ENCODE peak calls at places on chromosomes 16 and 17, in ten cellular contexts. G, Q, I, H, X, N, M, O, L and Z are unnamed samples.

GRCh38 chr16:19294156-19294649 is 8.7 kb downstream of the CLEC19A start:
- DNase-seq in G (no peak), Q (no peak), I (peak; percentile 1), H (peak; percentile 3), X (peak; percentile 57), N (peak; percentile 21), M (no peak), O (no peak), L (no peak), Z (no peak)

GRCh38 chr17:34201225-34201624 is 53.9 kb upstream of the CCL2 start:
- DNase-seq in G (no peak), Q (peak; percentile 18), I (no peak), H (no peak), X (no peak), N (no peak), M (no peak), O (no peak), L (no peak), Z (no peak)

GRCh38 chr17:67801626-67802175 is 23.6 kb upstream of the BPTF start:
- DNase-seq in G (peak; percentile 61), Q (no peak), I (no peak), H (no peak), X (no peak), N (no peak), M (no peak), O (no peak), L (no peak), Z (no peak)

GRCh38 chr17:28960256-28961106 is 9.2 kb upstream of the PHF12 start:
- DNase-seq in G (no peak), Q (no peak), I (no peak), H (no peak), X (no peak), N (no peak), M (no peak), O (no peak), L (no peak), Z (no peak)

GRCh38 chr17:18981642-18982424 is 22.7 kb downstream of the FAM83G start:
- DNase-seq in G (no peak), Q (peak; percentile 82), I (peak; percentile 51), H (peak; percentile 67), X (no peak), N (peak; percentile 54), M (peak; percentile 92), O (no peak), L (peak; percentile 73), Z (no peak)

GRCh38 chr17:18247613-18248001 is 10.9 kb downstream of the FLII start:
- DNase-seq in G (no peak), Q (no peak), I (no peak), H (no peak), X (no peak), N (no peak), M (peak; percentile 62), O (no peak), L (no peak), Z (no peak)

GRCh38 chr16:9049241-9049640 is 42.2 kb upstream of the HAPSTR1 start:
- DNase-seq in G (no peak), Q (peak; percentile 97), I (peak; percentile 39), H (peak; percentile 84), X (no peak), N (peak; percentile 58), M (no peak), O (no peak), L (peak; percentile 58), Z (no peak)

GRCh38 chr16:14018848-14019247 is 52.3 kb upstream of the MRTFB start:
- DNase-seq in G (no peak), Q (no peak), I (no peak), H (no peak), X (no peak), N (no peak), M (no peak), O (no peak), L (no peak), Z (no peak)

GRCh38 chr16:57601801-57602478 is 26.5 kb upstream of the ADGRG1 start:
- DNase-seq in G (no peak), Q (no peak), I (no peak), H (peak; percentile 73), X (no peak), N (no peak), M (no peak), O (peak; percentile 48), L (no peak), Z (no peak)

GRCh38 chr16:69565611-69566436 is at the start of gene NFAT5:
- DNase-seq in G (peak; percentile 98), Q (peak; percentile 74), I (peak; percentile 91), H (peak; percentile 83), X (peak; percentile 86), N (peak; percentile 86), M (peak; percentile 92), O (peak; percentile 92), L (peak; percentile 83), Z (no peak)

GRCh38 chr16:84548508-84548907 is 44.0 kb upstream of the MEAK7 start:
- DNase-seq in G (no peak), Q (no peak), I (no peak), H (no peak), X (no peak), N (no peak), M (no peak), O (no peak), L (no peak), Z (no peak)

GRCh38 chr16:53504161-53504663 is 1.2 kb upstream of the AKTIP start:
- DNase-seq in G (no peak), Q (peak; percentile 31), I (peak; percentile 84), H (peak; percentile 60), X (peak; percentile 69), N (peak; percentile 72), M (peak; percentile 36), O (no peak), L (peak; percentile 83), Z (no peak)

GRCh38 chr16:30470170-30470512 is 2.4 kb upstream of the ITGAL start:
- DNase-seq in G (no peak), Q (no peak), I (no peak), H (no peak), X (no peak), N (no peak), M (no peak), O (no peak), L (no peak), Z (no peak)
- H3K4me3 ChIP-seq in G (no peak overlapping the region), Q (no peak overlapping the region), I (no peak overlapping the region), H (no peak overlapping the region), X (no peak overlapping the region), N (no peak overlapping the region), M (no peak overlapping the region), O (no peak overlapping the region), L (no peak overlapping the region), Z (no peak overlapping the region)

DNA sequence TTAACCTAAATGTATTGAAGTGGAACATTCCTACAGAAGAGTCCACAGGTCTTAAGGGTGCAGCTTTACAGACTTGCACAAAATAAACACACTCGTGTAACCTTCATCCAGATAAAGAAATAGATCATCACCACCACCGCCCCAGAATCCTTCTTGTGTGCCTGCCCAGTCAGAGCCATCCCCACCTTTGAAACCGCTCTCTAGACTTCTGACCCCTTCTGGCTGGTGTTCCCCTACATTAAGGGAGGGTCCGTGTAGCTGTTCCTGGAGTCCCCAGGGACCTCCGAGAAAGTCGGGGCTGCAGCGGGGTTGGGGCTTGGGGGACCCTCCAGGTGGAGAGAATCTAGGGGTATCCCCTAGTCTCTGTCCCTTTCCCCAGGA is 9.4 kb downstream of the TBX4 start:
- DNase-seq in G (no peak), Q (no peak), I (no peak), H (no peak), X (no peak), N (no peak), M (no peak), O (peak; percentile 54), L (no peak), Z (no peak)
- TF ChIP-seq CTCF in G (no peak), Q (no peak), I (no peak), H (no peak), X (no peak), N (no peak), M (no peak), O (no peak), L (no peak), Z (no peak)

GRCh38 chr16:85810742-85811115 is 11.2 kb downstream of the COX4I1 start:
- DNase-seq in G (no peak), Q (no peak), I (no peak), H (no peak), X (no peak), N (no peak), M (no peak), O (no peak), L (no peak), Z (no peak)

GRCh38 chr16:85808926-85809325 is 9.4 kb downstream of the COX4I1 start:
- DNase-seq in G (no peak), Q (no peak), I (no peak), H (no peak), X (no peak), N (no peak), M (no peak), O (no peak), L (no peak), Z (no peak)

GRCh38 chr16:85812031-85812807 is 12.7 kb downstream of the COX4I1 start:
- DNase-seq in G (no peak), Q (no peak), I (no peak), H (no peak), X (no peak), N (no peak), M (no peak), O (no peak), L (no peak), Z (no peak)

GRCh38 chr16:85809645-85810044 is 10.2 kb downstream of the COX4I1 start:
- DNase-seq in G (no peak), Q (no peak), I (no peak), H (no peak), X (no peak), N (no peak), M (no peak), O (no peak), L (no peak), Z (no peak)

GRCh38 chr16:85810097-85810741 is 10.7 kb downstream of the COX4I1 start:
- DNase-seq in G (no peak), Q (no peak), I (no peak), H (no peak), X (no peak), N (no peak), M (no peak), O (no peak), L (no peak), Z (no peak)
- H3K4me3 ChIP-seq in G (no peak overlapping the region), Q (no peak overlapping the region), I (no peak overlapping the region), H (no peak overlapping the region), X (no peak overlapping the region), N (no peak overlapping the region), M (no peak overlapping the region), O (no peak overlapping the region), L (no peak overlapping the region), Z (no peak overlapping the region)

DNA sequence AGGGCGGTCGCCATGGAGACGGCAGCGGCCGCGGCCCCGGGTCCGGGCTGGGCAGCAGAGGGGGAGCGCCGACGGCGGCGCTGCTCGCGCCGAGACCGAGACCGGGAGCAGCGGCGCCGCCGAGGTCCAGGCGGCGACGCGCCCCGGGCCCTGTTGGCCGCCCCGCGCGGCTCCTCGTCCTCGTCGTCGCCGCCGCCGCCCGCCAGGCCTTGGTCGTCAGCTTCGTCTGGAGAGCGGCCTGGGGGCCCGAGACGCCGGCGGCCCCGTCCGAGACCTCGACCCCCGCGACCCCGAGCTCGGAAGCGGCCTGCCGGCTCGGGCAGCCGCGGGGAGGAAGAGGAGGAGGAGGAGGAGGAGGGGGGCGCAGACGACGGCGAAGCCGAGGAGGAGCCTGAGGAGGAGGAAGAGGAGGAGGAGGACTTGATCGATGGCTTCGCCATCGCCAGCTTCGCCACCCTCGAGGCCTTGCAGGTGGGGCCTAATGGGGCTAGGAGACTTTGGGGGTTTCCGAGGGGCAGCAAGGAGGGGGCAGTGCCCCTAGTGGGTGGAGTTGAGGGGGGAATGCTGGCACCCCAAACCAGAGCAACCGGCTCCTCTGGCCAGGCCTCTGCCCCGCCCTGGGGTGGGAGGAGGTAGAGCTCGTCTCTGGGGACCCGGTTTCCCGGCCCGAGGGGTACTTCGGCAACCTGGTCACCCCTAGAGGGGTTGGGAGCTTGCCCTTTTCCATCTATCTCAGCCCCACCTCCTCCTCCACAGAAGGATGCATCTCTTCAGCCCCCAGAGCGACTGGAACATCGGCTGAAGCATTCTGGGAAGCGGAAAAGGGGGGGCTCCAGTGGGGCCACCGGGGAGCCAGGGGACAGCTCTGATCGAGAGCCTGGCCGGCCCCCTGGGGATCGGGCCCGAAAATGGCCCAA is 1.5 kb downstream of the FBRS start:
- DNase-seq in G (no peak), Q (no peak), I (peak; percentile 31), H (peak; percentile 17), X (no peak), N (no peak), M (no peak), O (no peak), L (peak; percentile 28), Z (no peak)
- TF ChIP-seq CTCF in G (no peak), Q (peak; percentile 4), I (no peak), H (peak; percentile 8), X (no peak), N (no peak), M (no peak), O (no peak), L (peak; percentile 8), Z (no peak)